ENCODE peak calls at places on chromosomes 16 and 17, in seven cellular contexts. B, V, K, H, S, J and Z are unnamed samples.

GRCh38 chr17:82320956-82321927 is 3.8 kb upstream of the CD7 start:
- DNase-seq in B (no peak), V (peak), K (no peak), H (peak), S (no peak), J (no peak), Z (no peak)

GRCh38 chr16:24309222-24309905 is 53.2 kb downstream of the CACNG3 start:
- DNase-seq in B (no peak), V (peak), K (no peak), H (peak), S (peak), J (no peak), Z (no peak)

GRCh38 chr16:21626659-21627277 is 25.6 kb downstream of the IGSF6 start:
- DNase-seq in B (no peak), V (peak), K (no peak), H (peak), S (peak), J (no peak), Z (peak)

GRCh38 chr16:86823895-86824671 is 245.7 kb downstream of the FOXL1 start:
- DNase-seq in B (no peak), V (peak), K (no peak), H (no peak), S (peak), J (no peak), Z (no peak)

GRCh38 chr17:38852771-38853291 is 690 bp downstream of the RPL23 start:
- DNase-seq in B (no peak), V (no peak), K (no peak), H (no peak), S (no peak), J (no peak), Z (no peak)

GRCh38 chr17:18319604-18320256 is 4.6 kb downstream of the SMCR8 start:
- DNase-seq in B (no peak), V (peak), K (peak), H (peak), S (peak), J (no peak), Z (no peak)

GRCh38 chr17:13337864-13338371 is 263.8 kb downstream of the HS3ST3A1 start:
- DNase-seq in B (no peak), V (peak), K (no peak), H (peak), S (peak), J (no peak), Z (no peak)

GRCh38 chr17:60106377-60107059 is 27.8 kb upstream of the HEATR6 start:
- DNase-seq in B (no peak), V (peak), K (no peak), H (no peak), S (no peak), J (peak), Z (no peak)

GRCh38 chr16:55294129-55294528 is 29.9 kb upstream of the IRX6 start:
- DNase-seq in B (no peak), V (no peak), K (no peak), H (no peak), S (no peak), J (no peak), Z (no peak)

GRCh38 chr16:8571061-8571596 is 19.2 kb downstream of the TMEM114 start:
- DNase-seq in B (no peak), V (peak), K (no peak), H (no peak), S (peak), J (no peak), Z (no peak)

GRCh38 chr17:7323731-7324437 is 5.3 kb downstream of the NEURL4 start:
- DNase-seq in B (no peak), V (peak), K (no peak), H (peak), S (peak), J (no peak), Z (no peak)

GRCh38 chr17:44197980-44198720 is 1.5 kb downstream of the ATXN7L3 start:
- DNase-seq in B (no peak), V (peak), K (no peak), H (peak), S (peak), J (peak), Z (no peak)

GRCh38 chr16:64948056-64948455 is 173.8 kb downstream of the CDH11 start:
- DNase-seq in B (no peak), V (no peak), K (no peak), H (no peak), S (no peak), J (no peak), Z (no peak)

DNA sequence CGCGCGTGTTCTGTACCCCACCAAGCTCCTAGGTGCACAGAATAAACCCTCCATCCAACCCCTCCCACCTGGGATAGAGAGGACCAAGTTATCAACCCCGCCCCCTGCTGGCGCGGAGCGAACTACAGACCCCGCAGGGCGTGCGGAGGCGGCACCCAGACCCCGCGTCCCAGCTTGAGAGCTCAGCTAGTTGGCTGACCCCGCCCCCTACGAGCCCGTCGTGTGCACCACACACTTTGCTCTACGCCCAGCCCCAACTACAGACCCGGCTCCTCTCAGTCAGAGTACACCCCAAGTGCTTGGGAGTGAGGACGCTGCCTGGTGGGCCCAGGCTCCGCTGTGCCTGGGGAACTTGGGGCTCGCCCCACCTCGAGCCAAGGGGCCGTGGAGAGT is 1.5 kb downstream of the GRIN2A start:
- DNase-seq in B (no peak), V (peak), K (peak), H (peak), S (no peak), J (no peak), Z (no peak)
- TF ChIP-seq CTCF in B (no peak), V (peak), K (peak), H (no peak), S (peak), J (no peak), Z (no peak)

GRCh38 chr16:63067141-63067540 is 1030.9 kb upstream of the CDH8 start:
- DNase-seq in B (no peak), V (no peak), K (no peak), H (no peak), S (no peak), J (no peak), Z (no peak)

GRCh38 chr16:63057342-63057741 is 1021.1 kb upstream of the CDH8 start:
- DNase-seq in B (no peak), V (no peak), K (no peak), H (no peak), S (no peak), J (no peak), Z (no peak)

GRCh38 chr16:63066552-63066951 is 1030.3 kb upstream of the CDH8 start:
- DNase-seq in B (no peak), V (no peak), K (no peak), H (no peak), S (no peak), J (no peak), Z (no peak)

DNA sequence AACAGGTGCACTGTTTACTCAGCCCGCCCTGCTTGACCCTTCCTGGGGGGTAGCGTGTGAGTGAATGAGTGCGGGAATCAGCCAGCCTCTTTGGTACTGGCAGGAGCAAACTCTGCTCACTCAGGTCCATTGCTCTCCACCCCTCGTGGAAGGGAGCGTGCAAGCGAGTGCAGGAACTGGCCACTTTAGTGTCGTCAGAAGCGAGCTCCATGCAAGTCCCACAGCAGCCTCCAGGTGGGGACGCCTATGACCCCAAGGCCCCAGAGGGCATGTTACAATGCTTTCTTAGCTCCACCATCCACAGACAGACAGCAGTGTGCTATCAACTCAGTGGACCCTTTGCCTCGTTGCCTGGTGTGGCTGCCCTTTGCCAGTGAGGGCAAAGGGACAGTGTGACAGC is 1025.1 kb upstream of the CDH8 start:
- DNase-seq in B (no peak), V (no peak), K (no peak), H (no peak), S (no peak), J (no peak), Z (no peak)
- TF ChIP-seq CTCF in B (no peak), V (no peak), K (no peak), H (no peak), S (no peak), J (no peak), Z (no peak)

DNA sequence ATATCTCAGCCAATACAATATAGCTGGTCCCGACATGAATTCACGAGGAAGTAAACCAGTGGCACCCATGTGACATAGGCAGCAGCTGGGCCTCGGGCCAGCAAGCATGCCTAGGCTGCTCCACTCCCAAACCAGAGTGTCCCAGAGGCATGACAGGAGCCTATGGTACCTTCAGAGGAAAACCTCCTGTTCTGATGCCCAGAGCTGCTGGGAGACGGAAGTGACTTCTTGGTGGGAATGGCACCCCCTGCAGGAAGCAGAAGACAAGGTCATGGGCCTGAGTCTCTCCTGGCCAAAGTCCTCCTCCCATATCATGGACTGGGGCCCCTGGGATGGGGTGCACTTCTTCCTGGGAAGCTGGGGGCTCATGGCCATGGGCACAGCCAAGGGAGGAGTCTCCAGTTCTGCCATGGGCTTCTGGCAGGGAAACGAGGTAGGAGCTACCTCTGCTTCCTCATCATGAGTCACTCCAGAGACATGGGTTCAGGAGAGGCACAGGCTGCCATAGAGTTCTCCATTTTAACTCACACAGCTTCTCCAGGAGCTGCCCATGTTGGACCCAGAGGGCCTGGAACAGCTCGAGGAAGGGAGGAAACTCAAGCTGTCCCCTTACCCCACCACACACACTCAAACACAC is 13.4 kb downstream of the FBF1 start:
- DNase-seq in B (no peak), V (peak), K (no peak), H (peak), S (peak), J (peak), Z (no peak)
- TF ChIP-seq CTCF in B (no peak), V (peak), K (no peak), H (no peak), S (peak), J (peak), Z (peak)

GRCh38 chr17:78176548-78177025 is 8.2 kb downstream of the SYNGR2 start:
- DNase-seq in B (no peak), V (peak), K (peak), H (peak), S (no peak), J (peak), Z (peak)

GRCh38 chr17:78175643-78175981 is 7.2 kb downstream of the SYNGR2 start:
- DNase-seq in B (no peak), V (no peak), K (no peak), H (no peak), S (no peak), J (no peak), Z (no peak)

GRCh38 chr17:78174332-78174869 is 6.0 kb downstream of the SYNGR2 start:
- DNase-seq in B (peak), V (no peak), K (peak), H (no peak), S (no peak), J (peak), Z (peak)

GRCh38 chr17:78173025-78173715 is 4.8 kb downstream of the SYNGR2 start:
- DNase-seq in B (no peak), V (no peak), K (no peak), H (no peak), S (no peak), J (no peak), Z (no peak)

DNA sequence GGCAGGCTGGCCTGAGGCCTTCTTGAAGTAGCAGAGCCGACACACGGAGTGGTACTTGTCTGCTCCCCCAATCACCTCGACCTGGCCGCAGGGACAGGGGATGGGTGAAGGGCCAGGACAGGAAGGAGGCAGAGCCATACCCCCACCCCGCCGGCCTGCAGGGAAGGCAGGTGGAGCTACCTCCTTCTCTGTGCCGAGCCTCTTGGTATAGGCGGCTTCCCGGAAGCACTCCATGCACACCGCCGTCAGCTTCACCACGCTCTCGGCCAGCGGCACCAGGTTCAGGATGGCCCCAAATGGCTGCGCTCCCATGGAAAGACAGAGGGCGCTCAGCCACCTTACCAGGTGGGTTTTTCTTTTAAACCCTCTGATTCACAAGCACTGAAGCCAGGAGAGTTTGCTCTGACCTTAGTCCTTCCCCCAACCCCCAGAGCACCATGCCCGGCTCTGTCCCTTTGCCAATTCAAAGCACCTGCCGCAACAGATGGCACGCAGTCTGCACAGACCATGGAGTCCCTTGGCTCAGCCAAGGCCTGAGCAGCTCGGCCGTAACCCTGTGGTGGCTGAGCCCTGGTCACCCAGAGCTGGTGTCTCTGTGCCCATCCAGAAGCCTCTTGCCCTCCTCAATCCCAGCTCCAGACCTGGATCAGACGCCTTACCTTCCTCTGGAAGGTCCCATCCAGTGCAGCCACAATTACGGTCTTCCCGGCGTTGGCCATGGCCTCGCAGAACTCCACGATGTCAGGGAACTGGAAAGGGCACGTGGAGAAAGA is 6.7 kb downstream of the SYNGR2 start:
- DNase-seq in B (no peak), V (no peak), K (no peak), H (no peak), S (no peak), J (no peak), Z (no peak)
- TF ChIP-seq CTCF in B (no peak), V (no peak), K (peak), H (no peak), S (peak), J (no peak), Z (peak)

DNA sequence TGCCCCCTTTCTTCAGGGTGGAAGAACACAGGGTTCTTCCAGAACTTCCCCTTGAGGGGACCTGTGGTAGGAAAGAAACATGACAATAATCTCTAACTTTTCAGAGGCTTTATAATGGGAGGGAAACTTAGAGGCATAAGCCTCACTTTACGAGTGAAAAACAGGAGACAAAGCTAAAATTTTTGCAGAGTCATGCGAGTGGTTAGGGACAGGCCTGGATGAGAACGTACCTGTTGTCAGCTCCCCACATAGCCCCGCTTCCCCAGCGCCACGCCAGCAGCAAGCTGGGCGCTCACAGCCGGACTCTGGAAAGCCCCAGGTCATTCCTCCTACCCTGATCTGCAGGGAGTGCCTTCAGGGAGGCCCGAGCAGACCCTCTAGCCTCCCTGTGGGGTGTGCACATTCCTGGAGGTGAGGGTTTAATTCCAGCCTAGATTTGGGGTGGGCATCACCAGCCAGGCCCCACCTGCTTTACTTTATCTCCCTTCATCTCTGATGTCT is 53.6 kb downstream of the LDHD start:
- DNase-seq in B (no peak), V (no peak), K (no peak), H (no peak), S (no peak), J (no peak), Z (no peak)
- TF ChIP-seq CTCF in B (no peak), V (no peak), K (no peak), H (no peak), S (peak), J (no peak), Z (no peak)

DNA sequence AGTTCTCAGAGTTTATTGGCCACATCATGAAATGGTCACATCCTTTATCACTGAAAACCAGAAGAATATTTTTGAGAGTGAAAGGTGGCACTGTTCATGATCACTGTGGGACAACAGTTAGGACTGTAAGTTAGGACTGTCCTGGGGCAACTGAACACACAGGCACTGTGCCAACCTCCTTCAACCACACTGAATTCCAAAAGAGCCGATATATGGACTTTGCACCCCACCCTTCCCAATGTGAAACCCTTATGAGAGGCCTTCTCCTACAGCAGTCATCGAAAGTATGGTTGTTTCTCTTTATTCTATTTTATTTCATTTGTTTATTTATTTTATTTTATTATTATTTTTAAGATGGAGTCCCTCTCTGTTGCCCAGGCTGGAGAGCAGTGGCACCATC is 353.5 kb downstream of the TOX3 start:
- DNase-seq in B (no peak), V (no peak), K (no peak), H (no peak), S (no peak), J (no peak), Z (no peak)
- TF ChIP-seq CTCF in B (no peak), V (no peak), K (no peak), H (no peak), S (no peak), J (no peak), Z (no peak)

GRCh38 chr16:18802755-18803218 is 1.4 kb upstream of the ARL6IP1 start:
- DNase-seq in B (no peak), V (no peak), K (no peak), H (no peak), S (no peak), J (no peak), Z (no peak)

GRCh38 chr16:18801197-18801972 is at the start of gene ARL6IP1:
- DNase-seq in B (peak), V (peak), K (peak), H (peak), S (peak), J (peak), Z (peak)

GRCh38 chr16:18805257-18805773 is 4.0 kb upstream of the ARL6IP1 start:
- DNase-seq in B (no peak), V (no peak), K (no peak), H (no peak), S (no peak), J (no peak), Z (no peak)

GRCh38 chr16:18804540-18804939 is 3.2 kb upstream of the ARL6IP1 start:
- DNase-seq in B (no peak), V (no peak), K (no peak), H (no peak), S (no peak), J (no peak), Z (no peak)

DNA sequence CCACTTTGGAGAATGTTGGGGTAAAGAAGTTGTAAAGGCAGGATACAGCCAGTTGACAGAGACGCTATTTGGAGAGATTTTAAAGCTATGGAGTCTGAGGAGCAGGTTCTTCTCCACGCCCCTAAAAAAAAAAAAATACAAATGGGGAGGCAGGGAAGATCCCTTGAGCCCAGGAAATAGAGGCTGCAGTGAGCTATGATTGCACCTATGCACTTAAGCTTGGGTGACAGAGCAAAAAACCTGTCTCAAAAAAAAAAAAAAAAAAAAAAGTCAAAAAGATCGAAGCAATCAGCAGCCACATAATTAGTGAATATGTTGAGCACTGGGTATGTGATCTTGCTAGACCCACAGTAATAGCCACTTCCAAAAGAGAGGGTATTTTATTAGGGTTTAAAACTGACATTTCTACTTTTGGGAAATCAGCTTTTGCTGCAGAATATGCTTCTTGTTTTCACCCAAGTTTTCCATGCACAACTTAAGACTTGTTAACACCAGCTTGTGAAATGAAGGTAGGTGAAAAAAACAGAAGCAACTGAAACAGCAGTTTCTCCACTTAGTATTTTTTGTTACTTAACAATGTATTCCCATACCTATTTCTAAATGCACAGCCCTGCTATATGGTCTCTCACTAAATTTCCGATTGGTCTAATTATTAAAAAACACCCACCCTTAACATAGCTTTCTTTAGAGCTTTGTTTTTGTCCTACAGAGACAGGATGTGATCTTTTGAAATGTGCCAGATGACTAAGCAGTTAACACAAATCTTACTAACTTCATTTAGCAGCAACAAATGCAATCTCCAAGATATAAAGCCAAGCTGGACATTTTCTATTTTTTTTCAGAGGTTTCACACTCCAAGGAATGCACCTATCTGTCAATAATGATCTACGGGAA is 2.5 kb upstream of the ARL6IP1 start:
- DNase-seq in B (no peak), V (peak), K (no peak), H (no peak), S (no peak), J (no peak), Z (no peak)
- TF ChIP-seq CTCF in B (no peak), V (no peak), K (no peak), H (no peak), S (no peak), J (no peak), Z (no peak)